ENCODE peak calls at places on chromosomes 4 and X, in five cellular contexts. X is activated T-helper 1 cell treated with anti-CD3 and anti-CD28 coated beads, Interleukin-12 subunit alpha, Interleukin-12 subunit beta, Interleukin-2, Interleukin-4 antibody, amounts not matched to agents 30 ng/mL and 10 ng/mL and 1 ng/mL, durations not matched to agents 14 hours and 24 hours and 36 hours; W is dermis microvascular lymphatic vessel endothelial cell; E is stimulated activated CD4-positive, alpha-beta T cell treated with anti-CD3 and anti-CD28 coated beads, Interleukin-15, amount 100 ng/mL, for 24 hours; O is AG09309. P is an unnamed sample.

GRCh38 chr4:151227731-151228130 is 49.2 kb upstream of the PRSS48 start:
- DNase-seq in X (no peak), W (peak), E (no peak), O (peak), P (peak)

GRCh38 chr4:146379744-146380143 is 142.0 kb downstream of the SLC10A7 start:
- DNase-seq in X (no peak), W (no peak), E (no peak), O (no peak), P (no peak)

GRCh38 chr4:88320174-88320779 is 35.9 kb upstream of the PPM1K start:
- DNase-seq in X (no peak), W (peak), E (no peak), O (no peak), P (no peak)

GRCh38 chrX:54449929-54450328 is 9.7 kb downstream of the TSR2 start:
- DNase-seq in X (no peak), W (no peak), E (no peak), O (no peak), P (no peak)

GRCh38 chr4:76208005-76208765 is 5.4 kb downstream of the SCARB2 start:
- DNase-seq in X (no peak), W (peak), E (no peak), O (peak), P (no peak)

GRCh38 chr4:178881937-178882336 is 1439.7 kb upstream of the AGA start:
- DNase-seq in X (no peak), W (no peak), E (no peak), O (no peak), P (no peak)

GRCh38 chrX:24426340-24426913 is 38.7 kb upstream of the PDK3 start:
- DNase-seq in X (no peak), W (peak), E (no peak), O (no peak), P (no peak)

GRCh38 chr4:23388699-23389395 is 501.0 kb downstream of the PPARGC1A start:
- DNase-seq in X (no peak), W (no peak), E (no peak), O (no peak), P (no peak)

GRCh38 chr4:41320278-41320677 is 63.5 kb downstream of the UCHL1 start:
- DNase-seq in X (no peak), W (no peak), E (no peak), O (no peak), P (no peak)

GRCh38 chr4:138835833-138836521 is 179.6 kb upstream of the NOCT start:
- DNase-seq in X (no peak), W (peak), E (no peak), O (no peak), P (peak)

GRCh38 chr4:37767546-37767945 is 58.9 kb upstream of the PGM2 start:
- DNase-seq in X (no peak), W (peak), E (no peak), O (no peak), P (peak)

GRCh38 chr4:155304375-155304774 is 72.4 kb downstream of the MAP9 start:
- DNase-seq in X (no peak), W (no peak), E (no peak), O (no peak), P (no peak)

GRCh38 chr4:183541081-183542045 is 36.5 kb downstream of the ING2 start:
- DNase-seq in X (no peak), W (no peak), E (no peak), O (no peak), P (no peak)

GRCh38 chr4:54852602-54853001 is 194.8 kb downstream of the KIT start:
- DNase-seq in X (no peak), W (no peak), E (no peak), O (no peak), P (no peak)

GRCh38 chr4:2296621-2297601 is 35.0 kb upstream of the MXD4 start:
- DNase-seq in X (no peak), W (no peak), E (no peak), O (no peak), P (no peak)

GRCh38 chr4:16607693-16608092 is 290.8 kb downstream of the LDB2 start:
- DNase-seq in X (no peak), W (no peak), E (no peak), O (no peak), P (no peak)

GRCh38 chrX:36867143-36867542 is 141.0 kb upstream of the FAM47C start:
- DNase-seq in X (no peak), W (peak), E (no peak), O (no peak), P (no peak)

GRCh38 chrX:110242371-110242770 is 75.5 kb downstream of the AMMECR1 start:
- DNase-seq in X (no peak), W (no peak), E (no peak), O (no peak), P (no peak)

GRCh38 chrX:149643496-149643895 is 11.9 kb upstream of the TMEM185A start:
- DNase-seq in X (no peak), W (no peak), E (no peak), O (no peak), P (no peak)

GRCh38 chr4:77007358-77008230 is 58.0 kb downstream of the SEPTIN11 start:
- DNase-seq in X (no peak), W (peak), E (peak), O (no peak), P (no peak)